ENCODE peak calls at places on chromosomes 1 and 21, in eight cellular contexts. T, Z, R, Q, G, P, X and V are unnamed samples. For H4K20me1 and H3K36me3, the result is how much of the 10 kb centered on the place peaks cover.

GRCh38 chr1:7331926-7332535 is 439.1 kb upstream of the VAMP3 start:
- DNase-seq in G (no peak), X (no peak), R (no peak), T (no peak), Q (no peak), Z (no peak), P (peak), V (no peak)

GRCh38 chr21:46322351-46323226 is 1.1 kb downstream of the C21orf58 start:
- DNase-seq in G (no peak), Z (peak), X (no peak), R (peak), P (peak), T (peak), Q (no peak), V (peak)

GRCh38 chr1:184883304-184883815 is 90.9 kb downstream of the NIBAN1 start:
- DNase-seq in G (no peak), T (no peak), Z (no peak), R (no peak), X (no peak), P (no peak), Q (no peak), V (no peak)

GRCh38 chr1:230350208-230350921 is 75.8 kb downstream of the PGBD5 start:
- DNase-seq in Q (no peak), X (no peak), T (peak), P (peak), G (no peak), Z (no peak), R (no peak), V (no peak)

GRCh38 chr1:94169126-94169525 is 48.2 kb upstream of the ABCA4 start:
- DNase-seq in Q (no peak), R (peak), G (no peak), X (no peak), Z (no peak), T (no peak), P (no peak), V (no peak)

GRCh38 chr1:61208815-61209214 is 126.5 kb downstream of the NFIA start:
- DNase-seq in X (no peak), R (no peak), G (no peak), Z (no peak), P (no peak), Q (no peak), T (no peak), V (no peak)

GRCh38 chr1:160346953-160347352 is 3.8 kb downstream of the NCSTN start:
- DNase-seq in R (no peak), Q (no peak), Z (no peak), G (no peak), P (no peak), X (no peak), T (no peak), V (no peak)

GRCh38 chr1:77832889-77833288 is 53.4 kb downstream of the MIGA1 start:
- DNase-seq in G (no peak), Z (peak), T (peak), R (peak), P (peak), X (no peak), Q (no peak), V (peak)

GRCh38 chr1:15157524-15158399 is 4.2 kb downstream of the TMEM51 start:
- DNase-seq in T (no peak), R (no peak), Z (no peak), G (no peak), Q (no peak), P (no peak), X (no peak), V (no peak)

DNA sequence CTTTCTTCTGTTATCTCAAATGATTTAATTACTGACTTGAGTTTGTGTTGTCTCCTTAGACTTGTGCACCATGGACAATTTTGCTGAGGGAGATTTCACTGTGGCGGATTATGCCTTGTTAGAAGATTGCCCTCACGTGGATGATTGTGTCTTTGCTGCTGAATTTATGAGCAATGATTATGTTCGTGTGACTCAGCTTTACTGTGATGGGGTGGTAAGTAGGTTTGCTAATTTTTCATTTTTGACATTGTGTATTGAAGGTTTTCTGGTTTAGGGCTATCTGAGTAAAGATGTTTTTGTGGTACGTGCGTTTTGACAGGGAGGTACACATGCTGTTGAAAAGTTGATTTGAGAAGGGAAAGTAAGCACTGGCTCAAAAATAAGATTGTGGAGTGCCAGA is 14.1 kb downstream of the TTC3 start:
- DNase-seq in G (peak), Q (no peak), Z (peak), T (peak), R (peak), X (no peak), P (peak), V (peak)
- H4K20me1 ChIP-seq in G (under half), Q (half or more), Z (under half), T (under half), R (under half), X (under half), P (under half), V (half or more)

GRCh38 chr1:241423541-241424479 is 66.8 kb upstream of the RGS7 start:
- DNase-seq in R (peak), P (peak), T (peak), Z (no peak), G (no peak), Q (no peak), X (no peak), V (peak)
- TF ChIP-seq EZH2 in R (no peak), P (no peak), T (no peak), Z (peak), G (no peak), Q (no peak), X (no peak), V (no peak)

GRCh38 chr1:156951371-156951770 is 30.9 kb downstream of the LRRC71 start:
- DNase-seq in R (no peak), X (no peak), Q (no peak), Z (no peak), P (no peak), T (no peak), G (no peak), V (no peak)
- H3K36me3 ChIP-seq in R (under half), X (under half), Q (half or more), Z (under half), P (under half), T (under half), G (under half), V (under half)

GRCh38 chr1:156455362-156455761 is 45.2 kb downstream of the MEF2D start:
- DNase-seq in X (no peak), R (no peak), Z (no peak), Q (no peak), G (no peak), T (no peak), P (no peak), V (no peak)
- H4K20me1 ChIP-seq in X (under half), R (under half), Z (under half), Q (under half), G (under half), T (under half), P (under half), V (under half)

DNA sequence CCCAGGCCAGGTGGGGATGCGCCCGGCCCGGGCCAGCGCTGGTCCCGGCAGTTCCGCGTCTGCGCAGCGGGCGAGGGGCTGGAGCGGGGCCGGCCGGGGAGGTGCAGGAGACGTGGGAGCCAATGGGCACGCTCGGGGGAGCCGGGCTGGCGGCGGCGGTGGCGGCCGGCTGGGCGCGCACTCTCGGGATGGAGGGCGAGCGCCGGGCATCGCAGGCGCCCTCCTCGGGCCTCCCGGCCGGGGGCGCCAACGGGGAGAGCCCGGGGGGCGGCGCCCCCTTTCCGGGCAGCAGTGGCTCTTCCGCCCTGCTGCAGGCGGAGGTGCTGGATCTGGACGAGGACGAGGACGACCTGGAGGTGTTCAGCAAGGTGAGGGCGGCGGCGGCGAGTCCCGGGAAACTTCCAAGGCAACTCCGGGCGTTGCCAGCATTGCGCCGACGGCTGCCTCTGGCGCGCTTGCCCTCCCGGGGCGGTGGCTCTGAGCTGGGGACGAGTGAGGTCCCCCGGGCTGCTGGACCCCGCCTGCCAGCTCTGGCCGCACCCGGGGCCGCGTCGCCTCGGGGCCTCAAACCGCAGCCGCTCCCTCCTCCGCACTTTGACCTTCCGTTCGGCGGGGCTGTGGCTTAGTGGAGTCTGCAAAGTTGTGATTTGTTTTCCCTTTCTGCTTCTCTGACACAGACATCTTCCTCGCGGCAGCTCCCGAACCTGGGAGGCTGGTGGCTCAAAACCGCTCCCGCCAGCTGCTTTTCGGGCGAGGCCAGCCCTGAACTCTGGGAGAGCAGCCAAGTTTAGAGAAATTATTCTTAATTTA is at the start of gene SNX7:
- DNase-seq in G (peak), X (no peak), R (peak), P (peak), Q (peak), Z (peak), T (peak), V (peak)
- TF ChIP-seq EZH2 in G (no peak), X (no peak), R (no peak), P (no peak), Q (no peak), Z (no peak), T (no peak), V (no peak)

GRCh38 chr1:224498574-224499170 is 64.1 kb upstream of the WDR26 start:
- DNase-seq in T (peak), G (no peak), Q (no peak), X (no peak), P (peak), Z (peak), R (peak), V (peak)
- H3K36me3 ChIP-seq in T (under half), G (under half), Q (under half), X (under half), P (under half), Z (under half), R (under half), V (under half)

GRCh38 chr1:40179496-40180089 is 18.4 kb downstream of the RLF start:
- DNase-seq in Q (no peak), P (no peak), G (no peak), T (no peak), Z (no peak), R (no peak), X (no peak), V (no peak)
- H4K20me1 ChIP-seq in Q (half or more), P (half or more), G (under half), T (half or more), Z (under half), R (under half), X (under half), V (half or more)

GRCh38 chr1:205350124-205350523 is 6.6 kb downstream of the KLHDC8A start:
- DNase-seq in G (no peak), Q (no peak), X (no peak), T (no peak), Z (no peak), R (no peak), P (no peak), V (no peak)

GRCh38 chr1:205348559-205349477 is 7.9 kb downstream of the KLHDC8A start:
- DNase-seq in T (no peak), Q (no peak), X (no peak), G (no peak), R (no peak), P (no peak), Z (no peak), V (no peak)

GRCh38 chr1:205345761-205346160 is 11.0 kb downstream of the KLHDC8A start:
- DNase-seq in P (no peak), G (no peak), T (no peak), Q (no peak), X (no peak), R (no peak), Z (no peak), V (no peak)

GRCh38 chr1:205344010-205344808 is 12.5 kb downstream of the KLHDC8A start:
- DNase-seq in Q (peak), T (peak), P (no peak), R (no peak), X (no peak), Z (no peak), G (no peak), V (peak)

GRCh38 chr1:205346956-205347574 is 9.7 kb downstream of the KLHDC8A start:
- DNase-seq in Q (no peak), G (no peak), Z (peak), R (no peak), P (peak), X (no peak), T (peak), V (no peak)
- TF ChIP-seq EZH2 in Q (no peak), G (no peak), Z (no peak), R (no peak), P (no peak), X (no peak), T (no peak), V (no peak)

DNA sequence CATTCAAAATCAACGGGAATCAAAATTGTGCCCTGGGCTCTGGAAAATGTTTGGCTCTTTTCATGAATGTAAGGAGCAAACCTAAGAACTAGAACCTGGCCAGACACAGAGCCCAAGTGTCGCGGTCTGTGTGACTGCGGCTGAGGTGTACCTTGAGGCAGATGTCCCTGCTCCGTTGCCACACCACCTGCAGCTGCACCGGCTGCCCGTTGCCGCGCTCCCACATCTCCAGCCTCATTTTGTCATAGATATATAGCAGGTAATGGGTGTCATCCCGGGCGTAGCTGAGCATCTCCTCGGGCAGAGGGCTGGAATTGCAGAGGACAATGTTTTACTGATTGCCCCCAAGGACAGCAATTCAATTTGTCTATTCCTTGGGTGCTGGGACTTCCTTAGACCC is 18.7 kb downstream of the EXOSC10 start:
- DNase-seq in Q (no peak), X (no peak), Z (no peak), R (no peak), T (no peak), G (no peak), P (no peak), V (no peak)
- H3K36me3 ChIP-seq in Q (half or more), X (under half), Z (under half), R (under half), T (under half), G (under half), P (under half), V (under half)